ENCODE peak calls at places on chromosomes 2 and 18, in four cellular contexts. One of them, this sample, is unnamed.

GRCh38 chr2:8095978-8096377 is 585.9 kb upstream of the ID2 start:
- DNase-seq in adrenal gland: no peak
- DNase-seq in endodermal cell: no peak
- DNase-seq in uterus: no peak
- DNase-seq in this sample: no peak

GRCh38 chr2:173989886-173990744 is 24.9 kb upstream of the SP3 start:
- DNase-seq in adrenal gland: no peak
- DNase-seq in endodermal cell: no peak
- DNase-seq in uterus: no peak
- DNase-seq in this sample: no peak

GRCh38 chr2:183532514-183532913 is 408.3 kb downstream of the NUP35 start:
- DNase-seq in adrenal gland: no peak
- DNase-seq in endodermal cell: peak; percentile 73
- DNase-seq in uterus: no peak
- DNase-seq in this sample: no peak

GRCh38 chr2:127859712-127860085 is 1.7 kb upstream of the POLR2D start:
- DNase-seq in adrenal gland: peak; percentile 36
- DNase-seq in endodermal cell: peak; percentile 94
- DNase-seq in uterus: no peak
- DNase-seq in this sample: no peak

GRCh38 chr2:113720167-113720566 is 36.3 kb downstream of the SLC35F5 start:
- DNase-seq in adrenal gland: no peak
- DNase-seq in endodermal cell: no peak
- DNase-seq in uterus: no peak
- DNase-seq in this sample: no peak

GRCh38 chr18:27605107-27605834 is 420.2 kb upstream of the CHST9 start:
- DNase-seq in adrenal gland: peak; percentile 49
- DNase-seq in endodermal cell: peak; percentile 85
- DNase-seq in uterus: peak; percentile 15
- DNase-seq in this sample: no peak

GRCh38 chr2:198483046-198483445 is 678.7 kb downstream of the PLCL1 start:
- DNase-seq in adrenal gland: no peak
- DNase-seq in endodermal cell: no peak
- DNase-seq in uterus: no peak
- DNase-seq in this sample: no peak

GRCh38 chr2:95026471-95027368 is 1.2 kb downstream of the MAL start:
- DNase-seq in adrenal gland: no peak
- DNase-seq in endodermal cell: peak; percentile 79
- DNase-seq in uterus: no peak
- DNase-seq in this sample: peak; percentile 16

GRCh38 chr2:53508667-53509066 is 258.9 kb upstream of the CHAC2 start:
- DNase-seq in adrenal gland: no peak
- DNase-seq in endodermal cell: no peak
- DNase-seq in uterus: no peak
- DNase-seq in this sample: no peak

GRCh38 chr18:49638891-49639557 is 77.2 kb downstream of the LIPG start:
- DNase-seq in adrenal gland: no peak
- DNase-seq in endodermal cell: peak; percentile 38
- DNase-seq in uterus: no peak
- DNase-seq in this sample: no peak

GRCh38 chr2:85132834-85133637 is at the start of gene TCF7L1:
- DNase-seq in adrenal gland: peak; percentile 43
- DNase-seq in endodermal cell: peak; percentile 97
- DNase-seq in uterus: peak; percentile 90
- DNase-seq in this sample: peak; percentile 87

GRCh38 chr2:84077504-84077903 is 381.6 kb downstream of the SUCLG1 start:
- DNase-seq in adrenal gland: no peak
- DNase-seq in endodermal cell: peak; percentile 72
- DNase-seq in uterus: no peak
- DNase-seq in this sample: no peak

GRCh38 chr2:26456701-26457224 is 21.2 kb downstream of the OTOF start:
- DNase-seq in adrenal gland: no peak
- DNase-seq in endodermal cell: peak; percentile 44
- DNase-seq in uterus: peak; percentile 6
- DNase-seq in this sample: no peak

GRCh38 chr2:26457241-26457666 is 20.7 kb downstream of the OTOF start:
- DNase-seq in adrenal gland: no peak
- DNase-seq in endodermal cell: peak; percentile 68
- DNase-seq in uterus: no peak
- DNase-seq in this sample: no peak

GRCh38 chr2:26455801-26456700 is 21.9 kb downstream of the OTOF start:
- DNase-seq in adrenal gland: no peak
- DNase-seq in endodermal cell: peak; percentile 36
- DNase-seq in uterus: peak; percentile 13
- DNase-seq in this sample: no peak

GRCh38 chr2:26458365-26459042 is 19.4 kb downstream of the OTOF start:
- DNase-seq in adrenal gland: no peak
- DNase-seq in endodermal cell: no peak
- DNase-seq in uterus: peak; percentile 3
- DNase-seq in this sample: no peak

DNA sequence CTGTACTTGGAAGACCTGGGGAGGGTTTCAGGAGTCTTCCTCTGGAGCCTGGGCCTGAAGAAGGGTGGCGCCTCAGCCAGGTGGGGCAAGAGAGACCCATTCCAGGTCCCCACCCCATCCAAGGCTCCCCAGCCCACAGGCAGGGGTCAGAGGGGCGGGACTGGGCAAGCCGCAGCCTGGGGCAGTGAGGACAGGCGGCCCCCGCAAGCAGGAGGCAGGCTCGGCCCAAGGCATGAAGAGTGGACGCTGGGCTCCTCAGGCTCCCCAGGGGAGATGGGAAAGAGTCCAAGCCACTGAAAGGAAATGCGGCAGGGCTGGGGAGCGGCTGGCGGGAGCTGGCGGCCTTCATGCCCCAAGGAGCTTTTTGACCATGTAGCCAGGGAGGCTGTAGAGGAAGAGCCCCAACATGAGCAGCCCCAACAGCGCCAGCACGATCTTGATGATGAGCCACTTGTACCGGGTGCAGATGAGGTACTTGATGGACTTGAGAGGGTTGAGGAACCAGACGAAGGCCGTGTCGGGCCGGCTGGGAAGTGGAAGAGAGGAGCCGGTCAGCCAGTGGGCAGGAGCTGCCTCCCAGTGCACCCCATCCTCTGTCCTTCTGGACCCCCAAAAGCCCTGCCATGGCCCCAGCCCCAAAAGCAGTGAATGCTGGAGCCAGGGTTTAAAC is 20.1 kb downstream of the OTOF start:
- DNase-seq in adrenal gland: no peak
- DNase-seq in endodermal cell: peak; percentile 52
- DNase-seq in uterus: peak; percentile 8
- DNase-seq in this sample: no peak
- H3K4me1 ChIP-seq in adrenal gland: peaks cover 6% of the 10 kb centered on the region
- H3K4me1 ChIP-seq in endodermal cell: peaks cover 5% of the 10 kb centered on the region
- H3K4me1 ChIP-seq in uterus: no peaks in the 10 kb centered on the region
- H3K4me1 ChIP-seq in this sample: peaks cover 10% of the 10 kb centered on the region

GRCh38 chr2:47058061-47058931 is 96.8 kb downstream of the STPG4 start:
- DNase-seq in adrenal gland: peak; percentile 73
- DNase-seq in endodermal cell: no peak
- DNase-seq in uterus: peak; percentile 71
- DNase-seq in this sample: peak; percentile 77
- H3K4me1 ChIP-seq in adrenal gland: peaks cover 61% of the 10 kb centered on the region
- H3K4me1 ChIP-seq in endodermal cell: no peaks in the 10 kb centered on the region
- H3K4me1 ChIP-seq in uterus: peaks cover 53% of the 10 kb centered on the region
- H3K4me1 ChIP-seq in this sample: peaks cover 81% of the 10 kb centered on the region

GRCh38 chr2:172101008-172101706 is 1.5 kb downstream of the DLX2 start:
- DNase-seq in adrenal gland: no peak
- DNase-seq in endodermal cell: peak; percentile 72
- DNase-seq in uterus: no peak
- DNase-seq in this sample: no peak
- H3K4me1 ChIP-seq in adrenal gland: peaks cover 53% of the 10 kb centered on the region
- H3K4me1 ChIP-seq in endodermal cell: peaks cover 14% of the 10 kb centered on the region
- H3K4me1 ChIP-seq in uterus: peaks cover 15% of the 10 kb centered on the region
- H3K4me1 ChIP-seq in this sample: peaks cover 64% of the 10 kb centered on the region

GRCh38 chr2:28011322-28011737 is 120.8 kb downstream of the BABAM2 start:
- DNase-seq in adrenal gland: no peak
- DNase-seq in endodermal cell: no peak
- DNase-seq in uterus: no peak
- DNase-seq in this sample: no peak
- H3K4me1 ChIP-seq in adrenal gland: peaks cover 31% of the 10 kb centered on the region
- H3K4me1 ChIP-seq in endodermal cell: no peaks in the 10 kb centered on the region
- H3K4me1 ChIP-seq in uterus: no peaks in the 10 kb centered on the region
- H3K4me1 ChIP-seq in this sample: peaks cover 27% of the 10 kb centered on the region

DNA sequence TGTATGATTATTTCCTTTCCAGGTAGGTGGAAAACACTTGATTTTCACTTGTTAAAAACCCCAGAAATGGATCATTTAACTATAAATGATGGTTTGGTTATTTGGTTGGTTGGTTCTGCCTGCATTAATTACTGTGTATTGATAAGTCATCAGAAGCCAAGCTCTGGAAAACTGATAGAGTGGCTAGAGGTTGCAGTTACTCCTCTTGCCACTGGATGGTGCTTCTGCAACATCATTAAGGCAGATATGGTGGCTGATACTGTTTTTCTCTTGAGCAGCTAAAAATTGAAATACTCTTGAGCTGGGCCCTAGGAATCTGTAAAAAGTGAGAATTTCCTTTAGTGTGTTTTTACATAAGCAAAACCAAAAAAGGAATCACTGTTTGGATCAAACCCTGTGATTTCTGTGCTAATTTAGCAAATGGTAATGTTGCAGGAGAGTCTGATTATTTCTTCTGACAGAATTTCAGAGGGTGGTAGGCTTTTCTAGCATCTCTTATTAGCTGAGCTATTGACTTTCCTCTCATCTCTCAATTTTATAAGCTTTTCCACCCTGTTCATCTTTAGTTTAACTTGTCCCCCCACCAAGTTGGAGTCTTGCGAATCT is 54.3 kb downstream of the RAB10 start:
- DNase-seq in adrenal gland: no peak
- DNase-seq in endodermal cell: no peak
- DNase-seq in uterus: no peak
- DNase-seq in this sample: no peak
- H3K4me1 ChIP-seq in adrenal gland: peaks cover 7% of the 10 kb centered on the region
- H3K4me1 ChIP-seq in endodermal cell: no peaks in the 10 kb centered on the region
- H3K4me1 ChIP-seq in uterus: no peaks in the 10 kb centered on the region
- H3K4me1 ChIP-seq in this sample: peaks cover 42% of the 10 kb centered on the region

DNA sequence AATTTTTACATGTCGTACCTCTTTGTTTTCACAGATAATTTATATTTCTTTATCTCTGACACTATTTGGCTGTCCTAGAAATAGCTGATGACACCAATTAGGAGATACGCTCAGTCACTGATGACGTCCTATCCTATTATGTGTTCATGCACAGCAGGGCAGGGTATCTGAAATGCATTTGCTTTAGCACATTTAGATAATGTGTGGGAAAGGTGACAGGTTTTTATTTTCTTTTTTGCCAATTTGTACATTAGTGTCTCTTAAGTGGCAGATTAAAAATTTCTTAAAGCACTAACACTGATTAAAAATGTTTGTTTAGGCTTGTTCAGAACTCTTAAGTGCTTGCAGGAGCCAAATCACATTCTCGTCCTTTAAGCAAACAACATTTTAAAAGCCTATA is 39.7 kb downstream of the CDC42EP3 start:
- DNase-seq in adrenal gland: no peak
- DNase-seq in endodermal cell: no peak
- DNase-seq in uterus: no peak
- DNase-seq in this sample: no peak
- H3K4me1 ChIP-seq in adrenal gland: no peaks in the 10 kb centered on the region
- H3K4me1 ChIP-seq in endodermal cell: peaks cover 4% of the 10 kb centered on the region
- H3K4me1 ChIP-seq in uterus: no peaks in the 10 kb centered on the region
- H3K4me1 ChIP-seq in this sample: peaks cover 36% of the 10 kb centered on the region